ENCODE peak calls at places on chromosomes 4 and X, in seven cellular contexts. Q is fibroblast of lung, R is SJSA1, I is lower leg skin, J is heart right ventricle, P is K562, T is aorta. U is an unnamed sample.

GRCh38 chr4:26873391-26874026 is 12.9 kb downstream of the STIM2 start:
- DNase-seq in Q (no peak), R (no peak), I (no peak), J (no peak), P (no peak), T (no peak), U (no peak)

GRCh38 chr4:160353548-160353947 is 1250.7 kb downstream of the RAPGEF2 start:
- DNase-seq in Q (no peak), R (no peak), I (no peak), J (no peak), P (no peak), T (no peak), U (no peak)

GRCh38 chrX:33211356-33212254 is at the start of gene DMD:
- DNase-seq in Q (peak; percentile 88), R (peak; percentile 72), I (no peak), J (peak; percentile 14), P (no peak), T (peak; percentile 53), U (no peak)

GRCh38 chr4:110550260-110550659 is 72.6 kb downstream of the PITX2 start:
- DNase-seq in Q (peak; percentile 6), R (peak; percentile 48), I (no peak), J (no peak), P (no peak), T (no peak), U (no peak)

GRCh38 chrX:102745513-102746133 is 25.1 kb downstream of the GPRASP3 start:
- DNase-seq in Q (no peak), R (no peak), I (no peak), J (peak; percentile 9), P (no peak), T (no peak), U (no peak)

GRCh38 chr4:4408132-4408523 is 21.2 kb downstream of the NSG1 start:
- DNase-seq in Q (no peak), R (no peak), I (no peak), J (no peak), P (no peak), T (peak; percentile 23), U (no peak)

GRCh38 chr4:76896731-76897521 is 1.0 kb downstream of the SOWAHB start:
- DNase-seq in Q (peak; percentile 6), R (peak; percentile 32), I (no peak), J (peak; percentile 21), P (no peak), T (peak; percentile 51), U (no peak)

GRCh38 chrX:103215037-103215767 is at the start of gene BEX4:
- DNase-seq in Q (peak; percentile 57), R (peak; percentile 1), I (peak; percentile 96), J (peak; percentile 83), P (peak; percentile 88), T (peak; percentile 89), U (no peak)

GRCh38 chrX:65874110-65874509 is 165.8 kb downstream of the VSIG4 start:
- DNase-seq in Q (no peak), R (no peak), I (no peak), J (no peak), P (no peak), T (no peak), U (no peak)

DNA sequence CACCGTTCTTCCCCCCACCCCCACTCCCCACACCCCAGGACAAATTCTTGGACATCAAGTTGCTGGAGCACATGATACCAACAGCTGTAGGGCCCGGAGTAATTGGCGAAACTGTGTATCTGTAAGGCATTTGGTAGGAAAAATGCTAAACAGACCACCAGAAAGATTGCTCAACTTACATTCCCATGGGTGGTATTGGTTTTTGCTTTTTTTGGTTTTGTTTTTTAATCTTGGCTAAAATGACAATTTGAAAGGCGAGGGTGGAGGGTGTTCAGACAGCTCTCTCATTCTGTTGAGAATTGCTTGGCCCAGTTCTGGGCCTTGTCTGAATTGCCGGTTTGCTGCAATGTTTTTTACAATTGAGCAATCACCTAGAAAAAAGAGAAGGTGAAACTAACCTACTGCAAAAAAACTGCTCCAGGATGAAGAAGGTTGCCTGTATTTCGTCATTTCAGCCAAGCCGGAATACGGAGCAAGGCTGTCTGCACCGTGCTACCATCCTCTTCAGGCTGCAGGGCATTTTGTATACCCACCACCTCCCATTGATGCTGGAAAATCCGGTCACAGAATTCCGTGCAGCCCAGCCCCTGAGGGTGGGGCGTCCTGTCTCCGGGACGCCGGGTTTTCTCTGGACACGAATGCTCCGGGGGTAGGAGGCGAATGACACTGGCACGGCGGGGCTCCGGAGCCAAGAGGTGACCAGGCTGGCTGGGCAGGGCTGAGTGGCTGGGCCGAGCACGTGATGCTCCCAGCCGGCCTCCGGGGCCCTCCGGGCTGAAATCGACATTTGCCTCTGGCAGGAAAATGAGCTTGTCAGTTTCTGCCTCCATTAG is at the start of gene CLCN4:
- DNase-seq in Q (peak; percentile 25), R (peak; percentile 46), I (no peak), J (peak; percentile 71), P (no peak), T (peak; percentile 82), U (no peak)
- H3K4me3 ChIP-seq in Q (peak within 1 kb of the TSS; percentile 51), R (peak within 1 kb of the TSS; percentile 37), I (no peak within 1 kb of the TSS), J (peak within 1 kb of the TSS; percentile 50), P (no peak within 1 kb of the TSS), T (peak within 1 kb of the TSS; percentile 36), U (peak within 1 kb of the TSS; percentile 35)

GRCh38 chr4:54061067-54061466 is 3.3 kb downstream of the CHIC2 start:
- DNase-seq in Q (no peak), R (no peak), I (no peak), J (no peak), P (no peak), T (no peak), U (no peak)
- H3K4me3 ChIP-seq in Q (peak overlapping the region; percentile 91), R (no peak overlapping the region), I (no peak overlapping the region), J (no peak overlapping the region), P (no peak overlapping the region), T (peak overlapping the region; percentile 18), U (no peak overlapping the region)

DNA sequence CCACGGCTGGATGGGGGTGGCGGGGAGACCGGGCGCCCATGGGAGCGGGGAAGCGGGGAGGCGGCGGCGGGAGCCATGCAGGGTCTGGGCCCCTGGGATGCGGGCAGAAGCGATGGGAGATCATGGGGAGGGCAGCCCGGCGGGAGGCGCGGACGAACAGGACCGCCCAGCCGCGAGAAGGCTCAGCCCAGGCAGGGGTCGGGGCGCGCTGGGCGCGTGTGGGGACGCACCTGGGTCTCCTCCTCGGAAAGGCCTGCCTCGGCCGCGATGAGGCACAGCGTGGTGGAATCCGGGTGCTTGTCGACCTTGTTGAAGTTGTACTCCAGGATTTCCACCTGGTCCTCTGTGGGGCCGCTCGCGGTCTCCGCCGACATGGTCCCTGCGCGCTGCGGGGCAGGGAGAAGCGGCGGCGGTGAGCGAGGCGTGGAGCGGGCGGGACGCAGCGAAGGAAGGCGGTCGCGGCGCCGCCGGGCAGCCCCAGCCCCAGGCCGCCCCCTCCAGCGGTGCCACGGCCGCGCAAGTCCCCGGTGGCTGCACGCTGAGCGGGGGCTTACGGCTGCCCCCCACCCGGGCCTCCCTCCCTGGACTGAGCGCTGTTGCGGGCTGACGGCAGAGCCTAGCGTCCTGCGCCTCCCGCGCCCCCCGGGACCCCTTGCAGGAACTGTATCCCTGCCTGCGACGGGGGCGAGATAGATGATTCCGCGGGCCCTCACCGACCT is 25.3 kb downstream of the HOPX start:
- DNase-seq in Q (no peak), R (no peak), I (no peak), J (peak; percentile 17), P (no peak), T (peak; percentile 51), U (no peak)
- H3K4me3 ChIP-seq in Q (peak overlapping the region; percentile 44), R (peak overlapping the region; percentile 45), I (peak overlapping the region; percentile 24), J (peak overlapping the region; percentile 52), P (no peak overlapping the region), T (peak overlapping the region; percentile 44), U (peak overlapping the region; percentile 37)

GRCh38 chr4:61915501-61915900 is 715.4 kb downstream of the ADGRL3 start:
- DNase-seq in Q (no peak), R (no peak), I (no peak), J (no peak), P (no peak), T (no peak), U (no peak)

GRCh38 chr4:61909031-61909430 is 708.9 kb downstream of the ADGRL3 start:
- DNase-seq in Q (no peak), R (no peak), I (no peak), J (no peak), P (no peak), T (no peak), U (no peak)

DNA sequence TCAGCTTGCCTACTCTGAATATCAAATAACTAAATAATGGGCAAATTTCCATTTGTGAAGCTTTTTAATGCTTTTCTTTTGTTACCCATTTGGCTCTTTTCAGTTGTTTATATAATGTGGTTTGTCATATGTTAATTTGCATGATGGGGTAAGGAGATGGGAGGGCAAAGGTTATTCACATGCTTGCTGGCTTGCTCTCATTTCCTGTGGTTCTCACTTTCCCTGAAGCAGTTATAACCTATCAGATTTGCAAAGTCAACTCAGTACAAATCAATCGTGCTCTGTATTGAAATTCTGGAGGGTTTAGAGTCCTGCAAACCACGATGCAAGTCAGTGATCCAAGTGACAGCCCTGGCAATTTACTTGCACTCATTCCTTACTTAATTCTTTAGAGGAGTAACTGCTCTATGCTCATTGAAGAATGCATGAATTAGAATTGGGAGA is 711.2 kb downstream of the ADGRL3 start:
- DNase-seq in Q (peak; percentile 55), R (no peak), I (no peak), J (no peak), P (no peak), T (no peak), U (no peak)
- H3K4me3 ChIP-seq in Q (no peak overlapping the region), R (no peak overlapping the region), I (no peak overlapping the region), J (no peak overlapping the region), P (no peak overlapping the region), T (no peak overlapping the region), U (no peak overlapping the region)